ENCODE peak calls at places on chromosome 12, in four cellular contexts. I is lung, O is AG10803, Y is fibroblast of mammary gland. E is an unnamed sample.

GRCh38 chr12:59716049-59716448 is 120.2 kb downstream of the SLC16A7 start:
- DNase-seq in Y (no peak), I (no peak), O (no peak), E (no peak)

GRCh38 chr12:69570545-69571399 is 14.5 kb upstream of the CCT2 start:
- DNase-seq in O (peak), Y (peak), I (peak), E (peak)

GRCh38 chr12:66061557-66062279 is 68.8 kb downstream of the LLPH start:
- DNase-seq in O (no peak), Y (peak), I (no peak), E (no peak)

GRCh38 chr12:20122274-20122673 is 246.1 kb upstream of the PDE3A start:
- DNase-seq in I (no peak), Y (no peak), O (no peak), E (no peak)

GRCh38 chr12:85866929-85867776 is 6.9 kb upstream of the NTS start:
- DNase-seq in Y (peak), O (peak), I (peak), E (peak)

GRCh38 chr12:33438025-33438772 is 1.4 kb downstream of the SYT10 start:
- DNase-seq in I (no peak), Y (no peak), O (no peak), E (no peak)

GRCh38 chr12:65845751-65846537 is 21.7 kb downstream of the HMGA2 start:
- DNase-seq in O (no peak), Y (no peak), I (no peak), E (peak)

GRCh38 chr12:51905507-51906438 is 1.5 kb upstream of the ACVRL1 start:
- DNase-seq in Y (peak), I (peak), O (peak), E (no peak)

GRCh38 chr12:53051058-53051880 is 1.4 kb downstream of the TNS2 start:
- DNase-seq in I (peak), Y (peak), O (peak), E (peak)

GRCh38 chr12:109606261-109607028 is 32.9 kb downstream of the MVK start:
- DNase-seq in O (no peak), I (no peak), Y (no peak), E (no peak)

GRCh38 chr12:6313326-6313940 is 3.0 kb downstream of the PLEKHG6 start:
- DNase-seq in Y (no peak), O (no peak), I (no peak), E (peak)

GRCh38 chr12:124607681-124608425 is 40.4 kb upstream of the NCOR2 start:
- DNase-seq in O (no peak), I (no peak), Y (peak), E (peak)

GRCh38 chr12:57006809-57007475 is 596 bp upstream of the ZBTB39 start:
- DNase-seq in I (no peak), Y (no peak), O (no peak), E (no peak)

GRCh38 chr12:53220857-53221202 is 11.2 kb downstream of the RARG start:
- DNase-seq in I (peak), O (peak), Y (peak), E (peak)

GRCh38 chr12:122096591-122097149 is 18.1 kb downstream of the MLXIP start:
- DNase-seq in O (peak), Y (peak), I (no peak), E (peak)

GRCh38 chr12:6765048-6765633 is 1.0 kb upstream of the PTMS start:
- DNase-seq in Y (no peak), I (no peak), O (no peak), E (no peak)

GRCh38 chr12:109544955-109545531 is 28.3 kb downstream of the MMAB start:
- DNase-seq in I (no peak), Y (peak), O (peak), E (peak)

GRCh38 chr12:70443274-70443673 is 77.2 kb downstream of the KCNMB4 start:
- DNase-seq in Y (no peak), O (peak), I (no peak), E (peak)

GRCh38 chr12:27521066-27521465 is 2.9 kb upstream of the PPFIBP1 start:
- DNase-seq in O (peak), I (peak), Y (peak), E (no peak)

GRCh38 chr12:54167500-54167896 is 21.3 kb downstream of the SMUG1 start:
- DNase-seq in I (no peak), O (no peak), Y (no peak), E (no peak)

GRCh38 chr12:133038310-133038709 is 1.0 kb downstream of the ZNF84 start:
- DNase-seq in I (no peak), Y (no peak), O (no peak), E (no peak)

GRCh38 chr12:14842315-14842714 is 1.0 kb downstream of the ART4 start:
- DNase-seq in Y (no peak), I (no peak), O (no peak), E (no peak)

GRCh38 chr12:42564540-42564939 is 25.0 kb downstream of the PRICKLE1 start:
- DNase-seq in Y (no peak), O (peak), I (no peak), E (no peak)

GRCh38 chr12:55797068-55797467 is 20.5 kb downstream of the SARNP start:
- DNase-seq in I (no peak), O (peak), Y (peak), E (peak)

GRCh38 chr12:9948606-9949286 is 16.6 kb upstream of the CLEC2A start:
- DNase-seq in Y (no peak), I (no peak), O (no peak), E (no peak)

GRCh38 chr12:31650927-31651326 is 8.6 kb upstream of the ETFBKMT start:
- DNase-seq in O (peak), Y (peak), I (no peak), E (peak)

GRCh38 chr12:16526693-16527092 is 79.3 kb downstream of the LMO3 start:
- DNase-seq in Y (peak), O (peak), I (no peak), E (peak)

GRCh38 chr12:79618848-79619404 is 71.8 kb downstream of the PAWR start:
- DNase-seq in O (peak), Y (peak), I (no peak), E (peak)

GRCh38 chr12:31732926-31733548 is 4.2 kb upstream of the AMN1 start:
- DNase-seq in Y (peak), O (peak), I (no peak), E (peak)

GRCh38 chr12:54565658-54566552 is 16.5 kb downstream of the PDE1B start:
- DNase-seq in O (no peak), I (no peak), Y (no peak), E (no peak)

GRCh38 chr12:87687362-87687761 is 341.8 kb downstream of the C12orf50 start:
- DNase-seq in Y (no peak), O (peak), I (no peak), E (peak)

GRCh38 chr12:76084277-76085158 is at the start of gene NAP1L1:
- DNase-seq in Y (peak), O (peak), I (peak), E (peak)

GRCh38 chr12:76083761-76084276 is 666 bp downstream of the NAP1L1 start:
- DNase-seq in I (peak), Y (peak), O (peak), E (peak)

GRCh38 chr12:76083246-76083735 is 1.2 kb downstream of the NAP1L1 start:
- DNase-seq in O (no peak), I (no peak), Y (no peak), E (no peak)

GRCh38 chr12:76081909-76082308 is 2.6 kb downstream of the NAP1L1 start:
- DNase-seq in O (no peak), I (no peak), Y (no peak), E (no peak)

DNA sequence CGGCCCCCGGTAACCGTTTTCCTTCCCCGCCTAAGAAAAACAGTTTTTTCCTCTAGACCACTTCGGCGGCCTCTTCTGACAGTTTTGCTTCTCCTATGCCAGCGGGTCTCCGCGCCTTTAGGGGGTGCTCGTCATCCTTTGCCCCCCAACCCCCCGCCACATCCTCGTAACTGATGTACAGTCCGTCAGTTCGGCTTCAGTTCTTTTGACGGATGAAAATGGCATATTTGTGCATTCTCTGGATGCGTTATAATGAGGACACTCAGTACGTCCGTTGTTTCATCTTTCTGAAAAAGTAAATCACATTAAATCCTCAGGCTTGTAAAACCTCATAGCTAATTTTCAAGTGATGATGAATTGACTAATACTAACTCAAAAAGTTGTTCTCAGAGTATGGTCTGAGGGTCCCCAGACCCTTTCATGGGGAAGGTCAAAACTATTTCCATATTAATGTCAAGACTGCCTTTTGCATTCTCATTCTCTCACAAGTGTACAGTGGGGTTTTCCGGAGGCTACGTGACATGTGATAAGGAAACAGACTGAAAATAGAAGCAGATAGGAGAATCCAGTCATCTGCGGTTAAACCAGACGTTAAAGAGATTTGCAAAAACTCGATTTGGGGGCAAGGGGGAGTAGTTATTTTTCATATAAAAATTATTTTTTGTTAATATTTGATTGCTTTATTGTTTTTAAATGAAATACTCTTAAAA is 829 bp upstream of the NAP1L1 start:
- DNase-seq in I (no peak), O (no peak), Y (peak), E (peak)
- TF ChIP-seq CTCF in I (no peak), O (peak), Y (peak), E (peak)

DNA sequence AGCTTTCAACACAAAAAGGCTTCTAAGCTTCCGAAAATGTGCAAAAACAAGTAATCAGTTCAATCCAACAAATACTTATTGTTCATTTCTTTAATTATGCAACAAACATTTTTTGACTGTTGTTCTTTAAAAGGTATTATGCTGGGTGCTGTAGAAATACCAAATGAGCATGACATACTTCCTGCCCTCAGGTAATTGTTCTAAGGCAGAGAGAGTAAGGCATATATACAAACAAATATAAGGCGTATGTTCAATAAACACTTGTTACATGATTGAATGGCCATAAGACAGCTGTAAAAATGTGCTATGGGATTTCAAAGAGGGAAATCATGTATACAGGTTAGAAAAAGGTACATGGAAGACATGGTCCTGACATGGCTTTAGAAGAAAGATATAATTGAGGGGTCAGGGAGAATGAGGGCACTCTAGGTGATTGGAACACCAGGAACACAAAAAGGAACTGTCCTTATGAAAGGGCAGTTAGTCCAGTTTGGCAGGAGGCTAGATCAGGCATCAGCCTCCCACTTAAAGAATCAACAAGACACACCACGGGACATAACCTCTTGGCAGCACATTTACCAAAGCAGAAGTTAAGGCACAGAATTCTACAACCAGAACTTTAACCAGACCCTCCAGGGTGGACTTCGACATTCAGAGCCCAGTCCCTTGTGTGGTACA is 135.8 kb upstream of the SCAF11 start:
- DNase-seq in O (no peak), I (no peak), Y (no peak), E (peak)
- H3K4me3 ChIP-seq in O (no peak), I (no peak), Y (no peak), E (no peak)

GRCh38 chr12:43776498-43776897 is 17.7 kb downstream of the IRAK4 start:
- DNase-seq in O (peak), I (no peak), Y (peak), E (peak)
- TF ChIP-seq CTCF in O (peak), I (no peak), Y (peak), E (peak)

GRCh38 chr12:92146497-92146828 is 817 bp upstream of the BTG1 start:
- DNase-seq in Y (peak), O (peak), I (no peak), E (peak)

GRCh38 chr12:92145731-92146496 is at the start of gene BTG1:
- DNase-seq in I (peak), O (peak), Y (peak), E (peak)

GRCh38 chr12:92149563-92149962 is 3.9 kb upstream of the BTG1 start:
- DNase-seq in Y (no peak), I (no peak), O (no peak), E (no peak)

GRCh38 chr12:92146865-92147264 is 1.2 kb upstream of the BTG1 start:
- DNase-seq in O (peak), I (no peak), Y (no peak), E (no peak)

DNA sequence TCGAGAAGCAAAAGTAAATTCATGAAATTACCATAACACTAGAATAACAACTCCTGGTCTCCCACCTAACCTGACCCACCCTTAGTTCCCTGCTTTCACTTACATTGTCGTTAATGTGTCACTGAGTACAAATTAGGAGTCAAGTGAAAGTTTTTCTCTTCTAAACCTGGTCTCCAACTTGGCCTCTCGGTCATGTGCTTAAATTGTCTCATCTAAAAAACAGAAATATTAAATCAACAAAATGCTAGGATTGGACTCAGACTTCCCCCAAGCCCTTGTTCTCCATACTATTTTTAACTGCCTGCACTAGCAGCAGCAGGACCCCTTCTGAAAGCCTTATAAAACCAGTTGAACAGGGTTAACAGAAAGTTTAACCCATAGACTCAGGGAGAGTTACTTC is 1.8 kb upstream of the BTG1 start:
- DNase-seq in O (no peak), Y (no peak), I (no peak), E (peak)
- H3K4me3 ChIP-seq in O (peak), Y (no peak), I (no peak), E (peak)

GRCh38 chr12:48454675-48455074 is 17.7 kb upstream of the ANP32D start:
- DNase-seq in Y (peak), O (peak), I (no peak), E (peak)
- TF ChIP-seq CTCF in Y (peak), O (peak), I (peak), E (peak)

GRCh38 chr12:98397323-98398105 is 117.9 kb upstream of the TMPO start:
- DNase-seq in O (peak), I (peak), Y (peak), E (peak)
- H3K4me3 ChIP-seq in O (peak), I (no peak), Y (peak), E (peak)

GRCh38 chr12:63098851-63099250 is 52.1 kb downstream of the AVPR1A start:
- DNase-seq in Y (no peak), I (no peak), O (no peak), E (no peak)
- TF ChIP-seq CTCF in Y (no peak), I (no peak), O (no peak), E (no peak)

GRCh38 chr12:99131761-99132199 is 486.7 kb downstream of the APAF1 start:
- DNase-seq in Y (peak), I (no peak), O (no peak), E (no peak)
- H3K4me3 ChIP-seq in Y (no peak), I (no peak), O (no peak), E (no peak)

E was measured in epithelial cell of esophagus.